ENCODE peak calls at places on chromosome 16, in nine cellular contexts. One of them, this sample, is unnamed.

GRCh38 chr16:57998484-57998883 is 2.0 kb downstream of the ZNF319 start:
- DNase-seq in upper lobe of right lung: peak; percentile 86
- DNase-seq in heart right ventricle: peak; percentile 27
- DNase-seq in H9: peak; percentile 81
- DNase-seq in PC-9: peak; percentile 65
- DNase-seq in mucosa of descending colon: peak; percentile 35
- DNase-seq in HCT116: no peak
- DNase-seq in right lobe of liver: peak; percentile 39
- DNase-seq in body of pancreas: no peak
- DNase-seq in this sample: peak; percentile 85

GRCh38 chr16:24540575-24541240 is 1.3 kb downstream of the RBBP6 start:
- DNase-seq in upper lobe of right lung: no peak
- DNase-seq in heart right ventricle: no peak
- DNase-seq in H9: no peak
- DNase-seq in PC-9: no peak
- DNase-seq in mucosa of descending colon: peak; percentile 31
- DNase-seq in HCT116: no peak
- DNase-seq in right lobe of liver: no peak
- DNase-seq in body of pancreas: peak; percentile 11
- DNase-seq in this sample: no peak

GRCh38 chr16:81686391-81687182 is 92.5 kb upstream of the PLCG2 start:
- DNase-seq in upper lobe of right lung: no peak
- DNase-seq in heart right ventricle: no peak
- DNase-seq in H9: no peak
- DNase-seq in PC-9: no peak
- DNase-seq in mucosa of descending colon: no peak
- DNase-seq in HCT116: no peak
- DNase-seq in right lobe of liver: no peak
- DNase-seq in body of pancreas: no peak
- DNase-seq in this sample: no peak

GRCh38 chr16:87897563-87898505 is 28.5 kb upstream of the SLC7A5 start:
- DNase-seq in upper lobe of right lung: no peak
- DNase-seq in heart right ventricle: no peak
- DNase-seq in H9: no peak
- DNase-seq in PC-9: no peak
- DNase-seq in mucosa of descending colon: no peak
- DNase-seq in HCT116: no peak
- DNase-seq in right lobe of liver: no peak
- DNase-seq in body of pancreas: no peak
- DNase-seq in this sample: no peak

GRCh38 chr16:87350681-87351319 is 32.8 kb downstream of the FBXO31 start:
- DNase-seq in upper lobe of right lung: no peak
- DNase-seq in heart right ventricle: peak; percentile 14
- DNase-seq in H9: no peak
- DNase-seq in PC-9: no peak
- DNase-seq in mucosa of descending colon: no peak
- DNase-seq in HCT116: no peak
- DNase-seq in right lobe of liver: no peak
- DNase-seq in body of pancreas: no peak
- DNase-seq in this sample: no peak

GRCh38 chr16:24745791-24746190 is 16.3 kb downstream of the TNRC6A start:
- DNase-seq in upper lobe of right lung: no peak
- DNase-seq in heart right ventricle: no peak
- DNase-seq in H9: no peak
- DNase-seq in PC-9: no peak
- DNase-seq in mucosa of descending colon: no peak
- DNase-seq in HCT116: no peak
- DNase-seq in right lobe of liver: no peak
- DNase-seq in body of pancreas: no peak
- DNase-seq in this sample: no peak

GRCh38 chr16:361341-361871 is 8.9 kb upstream of the AXIN1 start:
- DNase-seq in upper lobe of right lung: no peak
- DNase-seq in heart right ventricle: no peak
- DNase-seq in H9: no peak
- DNase-seq in PC-9: no peak
- DNase-seq in mucosa of descending colon: no peak
- DNase-seq in HCT116: no peak
- DNase-seq in right lobe of liver: no peak
- DNase-seq in body of pancreas: no peak
- DNase-seq in this sample: no peak

GRCh38 chr16:85673529-85674417 is 15.0 kb downstream of the GINS2 start:
- DNase-seq in upper lobe of right lung: peak; percentile 86
- DNase-seq in heart right ventricle: peak; percentile 72
- DNase-seq in H9: no peak
- DNase-seq in PC-9: no peak
- DNase-seq in mucosa of descending colon: no peak
- DNase-seq in HCT116: no peak
- DNase-seq in right lobe of liver: peak; percentile 92
- DNase-seq in body of pancreas: peak; percentile 92
- DNase-seq in this sample: no peak

GRCh38 chr16:87806608-87807546 is 41.1 kb upstream of the KLHDC4 start:
- DNase-seq in upper lobe of right lung: peak; percentile 74
- DNase-seq in heart right ventricle: peak; percentile 62
- DNase-seq in H9: peak; percentile 49
- DNase-seq in PC-9: peak; percentile 91
- DNase-seq in mucosa of descending colon: peak; percentile 63
- DNase-seq in HCT116: peak; percentile 77
- DNase-seq in right lobe of liver: no peak
- DNase-seq in body of pancreas: peak; percentile 65
- DNase-seq in this sample: peak; percentile 99

GRCh38 chr16:67201411-67202345 is 2.7 kb downstream of the ELMO3 start:
- DNase-seq in upper lobe of right lung: no peak
- DNase-seq in heart right ventricle: no peak
- DNase-seq in H9: no peak
- DNase-seq in PC-9: no peak
- DNase-seq in mucosa of descending colon: no peak
- DNase-seq in HCT116: no peak
- DNase-seq in right lobe of liver: no peak
- DNase-seq in body of pancreas: no peak
- DNase-seq in this sample: peak; percentile 63

GRCh38 chr16:81513204-81514040 is 68.8 kb downstream of the CMIP start:
- DNase-seq in upper lobe of right lung: no peak
- DNase-seq in heart right ventricle: peak; percentile 76
- DNase-seq in H9: peak; percentile 71
- DNase-seq in PC-9: peak; percentile 89
- DNase-seq in mucosa of descending colon: no peak
- DNase-seq in HCT116: no peak
- DNase-seq in right lobe of liver: peak; percentile 80
- DNase-seq in body of pancreas: no peak
- DNase-seq in this sample: no peak

GRCh38 chr16:13084331-13084730 is 182.9 kb downstream of the SHISA9 start:
- DNase-seq in upper lobe of right lung: no peak
- DNase-seq in heart right ventricle: no peak
- DNase-seq in H9: no peak
- DNase-seq in PC-9: no peak
- DNase-seq in mucosa of descending colon: no peak
- DNase-seq in HCT116: no peak
- DNase-seq in right lobe of liver: no peak
- DNase-seq in body of pancreas: peak; percentile 65
- DNase-seq in this sample: no peak

GRCh38 chr16:68257906-68258800 is 6.2 kb upstream of the SLC7A6 start:
- DNase-seq in upper lobe of right lung: peak; percentile 76
- DNase-seq in heart right ventricle: no peak
- DNase-seq in H9: no peak
- DNase-seq in PC-9: peak; percentile 96
- DNase-seq in mucosa of descending colon: peak; percentile 51
- DNase-seq in HCT116: no peak
- DNase-seq in right lobe of liver: no peak
- DNase-seq in body of pancreas: no peak
- DNase-seq in this sample: no peak

GRCh38 chr16:55248494-55248893 is 75.5 kb upstream of the IRX6 start:
- DNase-seq in upper lobe of right lung: no peak
- DNase-seq in heart right ventricle: no peak
- DNase-seq in H9: no peak
- DNase-seq in PC-9: no peak
- DNase-seq in mucosa of descending colon: peak; percentile 69
- DNase-seq in HCT116: no peak
- DNase-seq in right lobe of liver: no peak
- DNase-seq in body of pancreas: no peak
- DNase-seq in this sample: no peak

GRCh38 chr16:75108792-75109731 is 7.5 kb downstream of the LDHD start:
- DNase-seq in upper lobe of right lung: peak; percentile 95
- DNase-seq in heart right ventricle: peak; percentile 84
- DNase-seq in H9: peak; percentile 44
- DNase-seq in PC-9: peak; percentile 98
- DNase-seq in mucosa of descending colon: peak; percentile 66
- DNase-seq in HCT116: peak; percentile 78
- DNase-seq in right lobe of liver: peak; percentile 93
- DNase-seq in body of pancreas: peak; percentile 95
- DNase-seq in this sample: peak; percentile 99

GRCh38 chr16:50102046-50102756 is 36.4 kb downstream of the HEATR3 start:
- DNase-seq in upper lobe of right lung: no peak
- DNase-seq in heart right ventricle: no peak
- DNase-seq in H9: no peak
- DNase-seq in PC-9: no peak
- DNase-seq in mucosa of descending colon: no peak
- DNase-seq in HCT116: no peak
- DNase-seq in right lobe of liver: no peak
- DNase-seq in body of pancreas: no peak
- DNase-seq in this sample: no peak

GRCh38 chr16:53773150-53773846 is 69.3 kb downstream of the FTO start:
- DNase-seq in upper lobe of right lung: no peak
- DNase-seq in heart right ventricle: no peak
- DNase-seq in H9: no peak
- DNase-seq in PC-9: peak; percentile 69
- DNase-seq in mucosa of descending colon: peak; percentile 74
- DNase-seq in HCT116: no peak
- DNase-seq in right lobe of liver: no peak
- DNase-seq in body of pancreas: peak; percentile 75
- DNase-seq in this sample: no peak

GRCh38 chr16:31696968-31697743 is 169.5 kb downstream of the AHSP start:
- DNase-seq in upper lobe of right lung: no peak
- DNase-seq in heart right ventricle: no peak
- DNase-seq in H9: no peak
- DNase-seq in PC-9: no peak
- DNase-seq in mucosa of descending colon: peak; percentile 16
- DNase-seq in HCT116: peak; percentile 43
- DNase-seq in right lobe of liver: no peak
- DNase-seq in body of pancreas: no peak
- DNase-seq in this sample: no peak
- TF ChIP-seq CTCF in upper lobe of right lung: peak; percentile 52
- TF ChIP-seq CTCF in heart right ventricle: peak; percentile 55
- TF ChIP-seq CTCF in H9: peak; percentile 78
- TF ChIP-seq CTCF in PC-9: peak; percentile 78
- TF ChIP-seq CTCF in mucosa of descending colon: no peak
- TF ChIP-seq CTCF in HCT116: peak; percentile 71
- TF ChIP-seq CTCF in right lobe of liver: peak; percentile 58
- TF ChIP-seq CTCF in body of pancreas: no peak
- TF ChIP-seq CTCF in this sample: peak; percentile 89

GRCh38 chr16:48829911-48830310 is 219.9 kb upstream of the N4BP1 start:
- DNase-seq in upper lobe of right lung: no peak
- DNase-seq in heart right ventricle: no peak
- DNase-seq in H9: no peak
- DNase-seq in PC-9: no peak
- DNase-seq in mucosa of descending colon: no peak
- DNase-seq in HCT116: no peak
- DNase-seq in right lobe of liver: no peak
- DNase-seq in body of pancreas: no peak
- DNase-seq in this sample: no peak

GRCh38 chr16:48834576-48834975 is 224.6 kb upstream of the N4BP1 start:
- DNase-seq in upper lobe of right lung: no peak
- DNase-seq in heart right ventricle: no peak
- DNase-seq in H9: no peak
- DNase-seq in PC-9: no peak
- DNase-seq in mucosa of descending colon: no peak
- DNase-seq in HCT116: no peak
- DNase-seq in right lobe of liver: no peak
- DNase-seq in body of pancreas: no peak
- DNase-seq in this sample: no peak

GRCh38 chr16:48833461-48833860 is 223.5 kb upstream of the N4BP1 start:
- DNase-seq in upper lobe of right lung: no peak
- DNase-seq in heart right ventricle: no peak
- DNase-seq in H9: no peak
- DNase-seq in PC-9: no peak
- DNase-seq in mucosa of descending colon: no peak
- DNase-seq in HCT116: no peak
- DNase-seq in right lobe of liver: no peak
- DNase-seq in body of pancreas: no peak
- DNase-seq in this sample: no peak

GRCh38 chr16:48829361-48829760 is 219.4 kb upstream of the N4BP1 start:
- DNase-seq in upper lobe of right lung: no peak
- DNase-seq in heart right ventricle: no peak
- DNase-seq in H9: no peak
- DNase-seq in PC-9: no peak
- DNase-seq in mucosa of descending colon: no peak
- DNase-seq in HCT116: no peak
- DNase-seq in right lobe of liver: no peak
- DNase-seq in body of pancreas: no peak
- DNase-seq in this sample: no peak

DNA sequence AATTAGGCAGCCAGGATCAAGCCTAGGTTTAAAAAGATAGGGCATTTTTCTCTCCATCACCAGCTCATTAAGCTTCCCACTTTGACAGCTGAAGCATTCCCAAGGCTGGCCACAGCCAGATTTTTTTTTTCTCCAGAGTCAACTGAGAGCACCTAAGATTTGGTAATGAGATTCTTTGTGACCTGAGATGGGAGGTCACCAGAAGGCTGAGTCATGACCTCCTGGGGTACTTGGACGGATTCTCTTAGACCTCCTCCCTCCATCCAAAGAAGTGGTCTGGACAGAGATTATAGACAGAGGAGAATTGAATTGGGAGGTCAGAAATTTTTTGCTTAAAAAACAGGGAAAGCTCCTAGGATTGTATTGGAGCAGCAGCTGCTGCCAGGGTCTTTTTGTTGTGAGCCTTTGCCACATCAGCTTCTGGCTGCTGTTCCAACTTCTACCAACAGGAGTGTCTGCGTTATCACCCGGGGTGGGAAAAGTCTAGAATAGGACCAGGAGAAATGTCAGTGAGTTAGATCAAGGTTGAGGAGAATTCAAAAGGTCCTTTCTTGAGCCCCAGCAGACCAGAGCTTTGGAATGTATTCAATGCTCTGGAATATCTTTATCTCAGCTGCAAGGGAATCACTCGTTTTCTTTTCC is 221.2 kb upstream of the N4BP1 start:
- DNase-seq in upper lobe of right lung: no peak
- DNase-seq in heart right ventricle: no peak
- DNase-seq in H9: peak; percentile 63
- DNase-seq in PC-9: no peak
- DNase-seq in mucosa of descending colon: no peak
- DNase-seq in HCT116: peak; percentile 4
- DNase-seq in right lobe of liver: no peak
- DNase-seq in body of pancreas: no peak
- DNase-seq in this sample: no peak
- H3K9me3 ChIP-seq in upper lobe of right lung: no peaks in the 10 kb centered on the region
- H3K9me3 ChIP-seq in heart right ventricle: no peaks in the 10 kb centered on the region
- H3K9me3 ChIP-seq in H9: no peaks in the 10 kb centered on the region
- H3K9me3 ChIP-seq in PC-9: no peaks in the 10 kb centered on the region
- H3K9me3 ChIP-seq in mucosa of descending colon: no peaks in the 10 kb centered on the region
- H3K9me3 ChIP-seq in HCT116: no peaks in the 10 kb centered on the region
- H3K9me3 ChIP-seq in right lobe of liver: no peaks in the 10 kb centered on the region
- H3K9me3 ChIP-seq in body of pancreas: no peaks in the 10 kb centered on the region
- H3K9me3 ChIP-seq in this sample: no peaks in the 10 kb centered on the region

GRCh38 chr16:73219176-73219575 is 171.2 kb upstream of the ZFHX3 start:
- DNase-seq in upper lobe of right lung: no peak
- DNase-seq in heart right ventricle: no peak
- DNase-seq in H9: no peak
- DNase-seq in PC-9: no peak
- DNase-seq in mucosa of descending colon: no peak
- DNase-seq in HCT116: no peak
- DNase-seq in right lobe of liver: no peak
- DNase-seq in body of pancreas: no peak
- DNase-seq in this sample: no peak
- TF ChIP-seq CTCF in upper lobe of right lung: no peak
- TF ChIP-seq CTCF in heart right ventricle: no peak
- TF ChIP-seq CTCF in H9: peak; percentile 48
- TF ChIP-seq CTCF in PC-9: peak; percentile 21
- TF ChIP-seq CTCF in mucosa of descending colon: no peak
- TF ChIP-seq CTCF in HCT116: peak; percentile 47
- TF ChIP-seq CTCF in right lobe of liver: no peak
- TF ChIP-seq CTCF in body of pancreas: no peak
- TF ChIP-seq CTCF in this sample: no peak

GRCh38 chr16:89136931-89137330 is 34.6 kb upstream of the CDH15 start:
- DNase-seq in upper lobe of right lung: peak; percentile 47
- DNase-seq in heart right ventricle: no peak
- DNase-seq in H9: no peak
- DNase-seq in PC-9: no peak
- DNase-seq in mucosa of descending colon: no peak
- DNase-seq in HCT116: no peak
- DNase-seq in right lobe of liver: no peak
- DNase-seq in body of pancreas: no peak
- DNase-seq in this sample: peak; percentile 45
- H3K9me3 ChIP-seq in upper lobe of right lung: no peaks in the 10 kb centered on the region
- H3K9me3 ChIP-seq in heart right ventricle: no peaks in the 10 kb centered on the region
- H3K9me3 ChIP-seq in H9: no peaks in the 10 kb centered on the region
- H3K9me3 ChIP-seq in PC-9: no peaks in the 10 kb centered on the region
- H3K9me3 ChIP-seq in mucosa of descending colon: no peaks in the 10 kb centered on the region
- H3K9me3 ChIP-seq in HCT116: no peaks in the 10 kb centered on the region
- H3K9me3 ChIP-seq in right lobe of liver: no peaks in the 10 kb centered on the region
- H3K9me3 ChIP-seq in body of pancreas: no peaks in the 10 kb centered on the region
- H3K9me3 ChIP-seq in this sample: no peaks in the 10 kb centered on the region

This sample was measured in RWPE2.